ENCODE peak calls at places on chromosomes 6 and 20, in nine cellular contexts. One of them, this sample, is unnamed.

GRCh38 chr20:41895633-41896032 is 277.5 kb upstream of the CHD6 start:
- DNase-seq in type B pancreatic cell: no peak
- DNase-seq in AG09309: no peak
- DNase-seq in neural crest cell: no peak
- DNase-seq in CD8-positive, alpha-beta T cell: no peak
- DNase-seq in colonic mucosa: no peak
- DNase-seq in endothelial cell of umbilical vein: no peak
- DNase-seq in CD4-positive, alpha-beta T cell: no peak
- DNase-seq in breast epithelium: no peak
- DNase-seq in this sample: no peak

GRCh38 chr20:7856756-7857155 is 83.5 kb downstream of the HAO1 start:
- DNase-seq in type B pancreatic cell: no peak
- DNase-seq in AG09309: peak; percentile 14
- DNase-seq in neural crest cell: no peak
- DNase-seq in CD8-positive, alpha-beta T cell: no peak
- DNase-seq in colonic mucosa: no peak
- DNase-seq in endothelial cell of umbilical vein: peak; percentile 87
- DNase-seq in CD4-positive, alpha-beta T cell: no peak
- DNase-seq in breast epithelium: no peak
- DNase-seq in this sample: no peak

GRCh38 chr20:50624351-50625016 is 66.9 kb downstream of the RIPOR3 start:
- DNase-seq in type B pancreatic cell: no peak
- DNase-seq in AG09309: no peak
- DNase-seq in neural crest cell: no peak
- DNase-seq in CD8-positive, alpha-beta T cell: no peak
- DNase-seq in colonic mucosa: no peak
- DNase-seq in endothelial cell of umbilical vein: no peak
- DNase-seq in CD4-positive, alpha-beta T cell: no peak
- DNase-seq in breast epithelium: peak; percentile 77
- DNase-seq in this sample: no peak

GRCh38 chr6:8570241-8570924 is 135.0 kb upstream of the SLC35B3 start:
- DNase-seq in type B pancreatic cell: no peak
- DNase-seq in AG09309: no peak
- DNase-seq in neural crest cell: no peak
- DNase-seq in CD8-positive, alpha-beta T cell: no peak
- DNase-seq in colonic mucosa: no peak
- DNase-seq in endothelial cell of umbilical vein: no peak
- DNase-seq in CD4-positive, alpha-beta T cell: no peak
- DNase-seq in breast epithelium: no peak
- DNase-seq in this sample: no peak

GRCh38 chr20:25318471-25319240 is 70.8 kb downstream of the PYGB start:
- DNase-seq in type B pancreatic cell: no peak
- DNase-seq in AG09309: no peak
- DNase-seq in neural crest cell: no peak
- DNase-seq in CD8-positive, alpha-beta T cell: no peak
- DNase-seq in colonic mucosa: no peak
- DNase-seq in endothelial cell of umbilical vein: no peak
- DNase-seq in CD4-positive, alpha-beta T cell: no peak
- DNase-seq in breast epithelium: no peak
- DNase-seq in this sample: peak; percentile 88

GRCh38 chr6:64411226-64411625 is 775.6 kb downstream of the PHF3 start:
- DNase-seq in type B pancreatic cell: no peak
- DNase-seq in AG09309: no peak
- DNase-seq in neural crest cell: no peak
- DNase-seq in CD8-positive, alpha-beta T cell: no peak
- DNase-seq in colonic mucosa: no peak
- DNase-seq in endothelial cell of umbilical vein: no peak
- DNase-seq in CD4-positive, alpha-beta T cell: no peak
- DNase-seq in breast epithelium: no peak
- DNase-seq in this sample: no peak

GRCh38 chr6:44733868-44734267 is 346.4 kb downstream of the CDC5L start:
- DNase-seq in type B pancreatic cell: no peak
- DNase-seq in AG09309: no peak
- DNase-seq in neural crest cell: no peak
- DNase-seq in CD8-positive, alpha-beta T cell: no peak
- DNase-seq in colonic mucosa: peak; percentile 57
- DNase-seq in endothelial cell of umbilical vein: no peak
- DNase-seq in CD4-positive, alpha-beta T cell: no peak
- DNase-seq in breast epithelium: no peak
- DNase-seq in this sample: no peak

GRCh38 chr6:46044876-46045617 is 29.4 kb upstream of the CLIC5 start:
- DNase-seq in type B pancreatic cell: no peak
- DNase-seq in AG09309: peak; percentile 27
- DNase-seq in neural crest cell: no peak
- DNase-seq in CD8-positive, alpha-beta T cell: no peak
- DNase-seq in colonic mucosa: peak; percentile 45
- DNase-seq in endothelial cell of umbilical vein: peak; percentile 96
- DNase-seq in CD4-positive, alpha-beta T cell: no peak
- DNase-seq in breast epithelium: no peak
- DNase-seq in this sample: no peak

GRCh38 chr6:17289491-17290106 is 8.4 kb downstream of the RBM24 start:
- DNase-seq in type B pancreatic cell: no peak
- DNase-seq in AG09309: no peak
- DNase-seq in neural crest cell: no peak
- DNase-seq in CD8-positive, alpha-beta T cell: no peak
- DNase-seq in colonic mucosa: peak; percentile 68
- DNase-seq in endothelial cell of umbilical vein: no peak
- DNase-seq in CD4-positive, alpha-beta T cell: no peak
- DNase-seq in breast epithelium: no peak
- DNase-seq in this sample: no peak

GRCh38 chr20:50357783-50358161 is 152.4 kb upstream of the PTPN1 start:
- DNase-seq in type B pancreatic cell: no peak
- DNase-seq in AG09309: no peak
- DNase-seq in neural crest cell: no peak
- DNase-seq in CD8-positive, alpha-beta T cell: no peak
- DNase-seq in colonic mucosa: no peak
- DNase-seq in endothelial cell of umbilical vein: no peak
- DNase-seq in CD4-positive, alpha-beta T cell: no peak
- DNase-seq in breast epithelium: no peak
- DNase-seq in this sample: no peak

GRCh38 chr6:121158438-121158837 is 175.8 kb downstream of the TBC1D32 start:
- DNase-seq in type B pancreatic cell: no peak
- DNase-seq in AG09309: no peak
- DNase-seq in neural crest cell: no peak
- DNase-seq in CD8-positive, alpha-beta T cell: no peak
- DNase-seq in colonic mucosa: no peak
- DNase-seq in endothelial cell of umbilical vein: no peak
- DNase-seq in CD4-positive, alpha-beta T cell: no peak
- DNase-seq in breast epithelium: no peak
- DNase-seq in this sample: no peak

GRCh38 chr6:47478233-47479155 is 905 bp downstream of the CD2AP start:
- DNase-seq in type B pancreatic cell: no peak
- DNase-seq in AG09309: no peak
- DNase-seq in neural crest cell: no peak
- DNase-seq in CD8-positive, alpha-beta T cell: no peak
- DNase-seq in colonic mucosa: no peak
- DNase-seq in endothelial cell of umbilical vein: peak; percentile 63
- DNase-seq in CD4-positive, alpha-beta T cell: peak; percentile 14
- DNase-seq in breast epithelium: no peak
- DNase-seq in this sample: no peak

GRCh38 chr20:48098866-48099265 is 313.6 kb upstream of the SULF2 start:
- DNase-seq in type B pancreatic cell: no peak
- DNase-seq in AG09309: no peak
- DNase-seq in neural crest cell: no peak
- DNase-seq in CD8-positive, alpha-beta T cell: no peak
- DNase-seq in colonic mucosa: no peak
- DNase-seq in endothelial cell of umbilical vein: no peak
- DNase-seq in CD4-positive, alpha-beta T cell: no peak
- DNase-seq in breast epithelium: no peak
- DNase-seq in this sample: no peak

GRCh38 chr6:43093361-43094289 is 17.5 kb downstream of the PTK7 start:
- DNase-seq in type B pancreatic cell: no peak
- DNase-seq in AG09309: peak; percentile 64
- DNase-seq in neural crest cell: peak; percentile 14
- DNase-seq in CD8-positive, alpha-beta T cell: no peak
- DNase-seq in colonic mucosa: peak; percentile 34
- DNase-seq in endothelial cell of umbilical vein: peak; percentile 57
- DNase-seq in CD4-positive, alpha-beta T cell: no peak
- DNase-seq in breast epithelium: no peak
- DNase-seq in this sample: no peak

GRCh38 chr20:24911461-24911860 is 37.6 kb upstream of the CST7 start:
- DNase-seq in type B pancreatic cell: peak; percentile 25
- DNase-seq in AG09309: no peak
- DNase-seq in neural crest cell: no peak
- DNase-seq in CD8-positive, alpha-beta T cell: no peak
- DNase-seq in colonic mucosa: no peak
- DNase-seq in endothelial cell of umbilical vein: no peak
- DNase-seq in CD4-positive, alpha-beta T cell: no peak
- DNase-seq in breast epithelium: no peak
- DNase-seq in this sample: no peak

GRCh38 chr6:14079433-14079832 is 38.1 kb upstream of the CD83 start:
- DNase-seq in type B pancreatic cell: no peak
- DNase-seq in AG09309: no peak
- DNase-seq in neural crest cell: no peak
- DNase-seq in CD8-positive, alpha-beta T cell: no peak
- DNase-seq in colonic mucosa: no peak
- DNase-seq in endothelial cell of umbilical vein: no peak
- DNase-seq in CD4-positive, alpha-beta T cell: no peak
- DNase-seq in breast epithelium: no peak
- DNase-seq in this sample: no peak

GRCh38 chr6:165844801-165845364 is 181.8 kb upstream of the PDE10A start:
- DNase-seq in type B pancreatic cell: no peak
- DNase-seq in AG09309: no peak
- DNase-seq in neural crest cell: no peak
- DNase-seq in CD8-positive, alpha-beta T cell: no peak
- DNase-seq in colonic mucosa: no peak
- DNase-seq in endothelial cell of umbilical vein: no peak
- DNase-seq in CD4-positive, alpha-beta T cell: no peak
- DNase-seq in breast epithelium: no peak
- DNase-seq in this sample: no peak

GRCh38 chr20:20529597-20529996 is 161.7 kb downstream of the INSM1 start:
- DNase-seq in type B pancreatic cell: no peak
- DNase-seq in AG09309: no peak
- DNase-seq in neural crest cell: no peak
- DNase-seq in CD8-positive, alpha-beta T cell: no peak
- DNase-seq in colonic mucosa: no peak
- DNase-seq in endothelial cell of umbilical vein: no peak
- DNase-seq in CD4-positive, alpha-beta T cell: no peak
- DNase-seq in breast epithelium: no peak
- DNase-seq in this sample: no peak

GRCh38 chr6:134416501-134417154 is 98.7 kb upstream of the SGK1 start:
- DNase-seq in type B pancreatic cell: no peak
- DNase-seq in AG09309: peak; percentile 64
- DNase-seq in neural crest cell: no peak
- DNase-seq in CD8-positive, alpha-beta T cell: no peak
- DNase-seq in colonic mucosa: no peak
- DNase-seq in endothelial cell of umbilical vein: no peak
- DNase-seq in CD4-positive, alpha-beta T cell: no peak
- DNase-seq in breast epithelium: no peak
- DNase-seq in this sample: no peak
- TF ChIP-seq CTCF in type B pancreatic cell: no peak
- TF ChIP-seq CTCF in AG09309: no peak
- TF ChIP-seq CTCF in neural crest cell: no peak
- TF ChIP-seq CTCF in CD8-positive, alpha-beta T cell: no peak
- TF ChIP-seq CTCF in colonic mucosa: no peak
- TF ChIP-seq CTCF in endothelial cell of umbilical vein: no peak
- TF ChIP-seq CTCF in CD4-positive, alpha-beta T cell: no peak
- TF ChIP-seq CTCF in breast epithelium: no peak
- TF ChIP-seq CTCF in this sample: no peak

DNA sequence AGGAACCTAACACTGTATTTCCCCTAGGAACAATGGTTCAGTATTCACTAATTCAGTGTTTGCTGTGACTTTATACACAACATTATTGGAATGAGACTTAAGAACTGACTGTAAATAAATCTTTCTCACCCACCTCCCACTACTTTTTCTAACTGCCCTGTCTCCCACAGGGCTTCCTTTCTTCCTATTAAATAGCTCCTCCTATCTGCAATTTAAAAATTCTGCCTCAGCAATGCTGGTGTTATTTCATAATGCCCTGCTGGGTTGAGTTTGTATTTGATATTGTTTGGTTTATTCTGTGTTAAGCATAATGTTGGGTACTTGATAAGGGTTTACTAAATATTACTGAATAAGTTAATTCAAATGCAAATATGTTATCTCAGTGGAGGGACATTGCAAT is 573.1 kb upstream of the RNF217 start:
- DNase-seq in type B pancreatic cell: no peak
- DNase-seq in AG09309: no peak
- DNase-seq in neural crest cell: no peak
- DNase-seq in CD8-positive, alpha-beta T cell: no peak
- DNase-seq in colonic mucosa: no peak
- DNase-seq in endothelial cell of umbilical vein: no peak
- DNase-seq in CD4-positive, alpha-beta T cell: no peak
- DNase-seq in breast epithelium: no peak
- DNase-seq in this sample: no peak
- TF ChIP-seq CTCF in type B pancreatic cell: no peak
- TF ChIP-seq CTCF in AG09309: no peak
- TF ChIP-seq CTCF in neural crest cell: no peak
- TF ChIP-seq CTCF in CD8-positive, alpha-beta T cell: no peak
- TF ChIP-seq CTCF in colonic mucosa: no peak
- TF ChIP-seq CTCF in endothelial cell of umbilical vein: no peak
- TF ChIP-seq CTCF in CD4-positive, alpha-beta T cell: no peak
- TF ChIP-seq CTCF in breast epithelium: no peak
- TF ChIP-seq CTCF in this sample: no peak

GRCh38 chr20:36591854-36592641 is 13.5 kb upstream of the RAB5IF start:
- DNase-seq in type B pancreatic cell: no peak
- DNase-seq in AG09309: no peak
- DNase-seq in neural crest cell: no peak
- DNase-seq in CD8-positive, alpha-beta T cell: no peak
- DNase-seq in colonic mucosa: no peak
- DNase-seq in endothelial cell of umbilical vein: no peak
- DNase-seq in CD4-positive, alpha-beta T cell: peak; percentile 53
- DNase-seq in breast epithelium: no peak
- DNase-seq in this sample: no peak
- TF ChIP-seq CTCF in type B pancreatic cell: peak; percentile 45
- TF ChIP-seq CTCF in AG09309: peak; percentile 75
- TF ChIP-seq CTCF in neural crest cell: peak; percentile 42
- TF ChIP-seq CTCF in CD8-positive, alpha-beta T cell: no peak
- TF ChIP-seq CTCF in colonic mucosa: peak; percentile 17
- TF ChIP-seq CTCF in endothelial cell of umbilical vein: no peak
- TF ChIP-seq CTCF in CD4-positive, alpha-beta T cell: peak; percentile 59
- TF ChIP-seq CTCF in breast epithelium: peak; percentile 24
- TF ChIP-seq CTCF in this sample: peak; percentile 49

GRCh38 chr6:88895911-88896310 is 67.5 kb downstream of the RNGTT start:
- DNase-seq in type B pancreatic cell: no peak
- DNase-seq in AG09309: no peak
- DNase-seq in neural crest cell: no peak
- DNase-seq in CD8-positive, alpha-beta T cell: no peak
- DNase-seq in colonic mucosa: no peak
- DNase-seq in endothelial cell of umbilical vein: no peak
- DNase-seq in CD4-positive, alpha-beta T cell: no peak
- DNase-seq in breast epithelium: no peak
- DNase-seq in this sample: no peak

DNA sequence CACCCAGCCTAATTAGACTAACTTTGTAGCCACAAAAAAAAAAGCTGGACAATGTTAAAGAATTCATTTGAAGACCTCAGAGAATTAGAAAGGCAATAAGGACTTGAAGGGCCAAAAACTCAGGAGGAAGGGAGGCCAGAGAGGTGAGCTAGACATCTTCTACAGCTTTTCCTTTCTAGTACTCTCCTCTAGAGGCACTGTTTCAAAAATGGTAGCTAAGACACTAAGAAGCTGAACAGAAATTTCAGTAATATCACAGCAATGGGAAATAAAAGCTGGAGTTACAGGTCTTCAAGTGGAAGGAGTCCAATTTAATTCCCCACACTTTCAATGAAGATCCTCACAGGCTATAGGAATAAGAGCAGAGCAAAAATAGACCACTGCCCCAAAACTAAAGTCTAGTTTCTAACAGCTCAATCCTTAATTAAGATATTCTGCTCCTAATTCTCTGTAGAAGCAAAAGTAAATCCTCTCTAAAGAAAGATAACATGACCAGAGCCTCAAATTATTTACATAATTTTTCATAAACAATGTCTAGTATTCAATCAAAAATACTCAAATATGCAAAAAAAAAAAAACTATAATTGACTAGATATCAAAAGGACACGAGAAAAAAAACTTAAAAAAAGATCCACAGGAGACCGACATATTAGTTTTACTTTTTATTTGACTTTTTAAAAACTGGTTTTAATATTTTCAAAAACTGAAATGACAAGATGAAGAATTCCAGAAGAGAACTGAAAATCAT is 63.7 kb downstream of the RNGTT start:
- DNase-seq in type B pancreatic cell: no peak
- DNase-seq in AG09309: no peak
- DNase-seq in neural crest cell: no peak
- DNase-seq in CD8-positive, alpha-beta T cell: no peak
- DNase-seq in colonic mucosa: no peak
- DNase-seq in endothelial cell of umbilical vein: no peak
- DNase-seq in CD4-positive, alpha-beta T cell: no peak
- DNase-seq in breast epithelium: no peak
- DNase-seq in this sample: no peak
- TF ChIP-seq CTCF in type B pancreatic cell: peak; percentile 50
- TF ChIP-seq CTCF in AG09309: peak; percentile 12
- TF ChIP-seq CTCF in neural crest cell: peak; percentile 48
- TF ChIP-seq CTCF in CD8-positive, alpha-beta T cell: no peak
- TF ChIP-seq CTCF in colonic mucosa: no peak
- TF ChIP-seq CTCF in endothelial cell of umbilical vein: no peak
- TF ChIP-seq CTCF in CD4-positive, alpha-beta T cell: no peak
- TF ChIP-seq CTCF in breast epithelium: no peak
- TF ChIP-seq CTCF in this sample: no peak

This sample was measured in GM10248.